ENCODE peak calls at places on chromosomes 3 and 15, in seven cellular contexts. E is pons, U is natural killer cell, V is LHCN-M2, S is NCI-H1092 treated with DMSO at 0.1 percent for 48 hours, O is SW480, T is AML-193. K is an unnamed sample.

GRCh38 chr15:67120839-67121540 is 55.6 kb downstream of the SMAD3 start:
- DNase-seq in E (peak), U (peak), V (peak), S (no peak), O (no peak), T (no peak), K (no peak)

GRCh38 chr3:68866157-68866556 is 66.2 kb downstream of the TAFA4 start:
- DNase-seq in E (no peak), U (no peak), V (no peak), S (peak), O (no peak), T (no peak), K (no peak)

GRCh38 chr3:168127466-168127865 is 31.7 kb upstream of the GOLIM4 start:
- DNase-seq in E (no peak), U (no peak), V (no peak), S (no peak), O (no peak), T (no peak), K (no peak)

GRCh38 chr3:55579499-55579898 is 92.4 kb upstream of the WNT5A start:
- DNase-seq in E (no peak), U (no peak), V (peak), S (no peak), O (no peak), T (no peak), K (peak)

GRCh38 chr15:73951044-73951561 is 24.8 kb downstream of the LOXL1 start:
- DNase-seq in E (peak), U (peak), V (peak), S (peak), O (peak), T (peak), K (peak)

GRCh38 chr3:13281657-13282527 is 138.2 kb downstream of the NUP210 start:
- DNase-seq in E (no peak), U (no peak), V (no peak), S (no peak), O (peak), T (no peak), K (no peak)

GRCh38 chr3:29072626-29073025 is 208.2 kb upstream of the RBMS3 start:
- DNase-seq in E (no peak), U (no peak), V (peak), S (no peak), O (no peak), T (no peak), K (no peak)

GRCh38 chr15:98927057-98927456 is 80.5 kb downstream of the PGPEP1L start:
- DNase-seq in E (no peak), U (no peak), V (no peak), S (no peak), O (no peak), T (no peak), K (no peak)

GRCh38 chr3:9947025-9947995 is 4.9 kb downstream of the PRRT3 start:
- DNase-seq in E (peak), U (no peak), V (peak), S (peak), O (no peak), T (no peak), K (no peak)

GRCh38 chr3:127015282-127016042 is 32.5 kb downstream of the PLXNA1 start:
- DNase-seq in E (no peak), U (no peak), V (no peak), S (no peak), O (no peak), T (no peak), K (peak)

GRCh38 chr15:61051570-61052031 is 177.5 kb downstream of the RORA start:
- DNase-seq in E (peak), U (no peak), V (peak), S (no peak), O (peak), T (no peak), K (no peak)

GRCh38 chr3:42691861-42692666 is 6.7 kb downstream of the KLHL40 start:
- DNase-seq in E (no peak), U (no peak), V (no peak), S (no peak), O (no peak), T (no peak), K (no peak)

GRCh38 chr3:197792019-197792647 is 1.1 kb downstream of the LRCH3 start:
- DNase-seq in E (peak), U (peak), V (no peak), S (no peak), O (peak), T (no peak), K (no peak)

GRCh38 chr3:43364926-43365325 is 78.6 kb downstream of the SNRK start:
- DNase-seq in E (no peak), U (no peak), V (no peak), S (no peak), O (no peak), T (no peak), K (no peak)

GRCh38 chr3:14802332-14802731 is 16.4 kb upstream of the FGD5 start:
- DNase-seq in E (no peak), U (no peak), V (no peak), S (no peak), O (no peak), T (no peak), K (no peak)

GRCh38 chr3:126468028-126468891 is 7.4 kb downstream of the ZXDC start:
- DNase-seq in E (no peak), U (no peak), V (no peak), S (no peak), O (no peak), T (peak), K (no peak)

GRCh38 chr3:46892285-46893145 is 15.0 kb downstream of the PTH1R start:
- DNase-seq in E (peak), U (no peak), V (peak), S (no peak), O (peak), T (peak), K (peak)

GRCh38 chr3:108862865-108863798 is 40.5 kb downstream of the TRAT1 start:
- DNase-seq in E (no peak), U (no peak), V (peak), S (no peak), O (peak), T (no peak), K (no peak)

GRCh38 chr3:190586631-190587000 is 72.7 kb downstream of the IL1RAP start:
- DNase-seq in E (no peak), U (no peak), V (peak), S (no peak), O (no peak), T (no peak), K (no peak)

GRCh38 chr3:52288674-52289073 is 1.0 kb downstream of the GLYCTK start:
- DNase-seq in E (no peak), U (no peak), V (no peak), S (no peak), O (no peak), T (no peak), K (no peak)

GRCh38 chr3:127953636-127954035 is 38.6 kb downstream of the KBTBD12 start:
- DNase-seq in E (peak), U (no peak), V (no peak), S (no peak), O (no peak), T (no peak), K (no peak)

GRCh38 chr3:188915137-188915536 is 256.6 kb upstream of the TPRG1 start:
- DNase-seq in E (no peak), U (no peak), V (no peak), S (no peak), O (no peak), T (no peak), K (no peak)

GRCh38 chr3:27758083-27758482 is 36.0 kb upstream of the EOMES start:
- DNase-seq in E (no peak), U (no peak), V (peak), S (no peak), O (no peak), T (no peak), K (no peak)

GRCh38 chr15:73822998-73823397 is 50.4 kb upstream of the TBC1D21 start:
- DNase-seq in E (no peak), U (no peak), V (peak), S (no peak), O (no peak), T (no peak), K (no peak)

GRCh38 chr3:9175421-9175820 is 74.0 kb downstream of the SRGAP3 start:
- DNase-seq in E (no peak), U (no peak), V (no peak), S (no peak), O (peak), T (no peak), K (no peak)

GRCh38 chr3:58026598-58026997 is 18.4 kb downstream of the FLNB start:
- DNase-seq in E (no peak), U (no peak), V (no peak), S (peak), O (no peak), T (no peak), K (no peak)

GRCh38 chr15:79966634-79967330 is 4.2 kb downstream of the BCL2A1 start:
- DNase-seq in E (no peak), U (no peak), V (no peak), S (no peak), O (no peak), T (no peak), K (no peak)

GRCh38 chr15:90529369-90530249 is at the start of gene CRTC3:
- DNase-seq in E (no peak), U (peak), V (peak), S (peak), O (peak), T (peak), K (no peak)